ENCODE peak calls at places on chromosome 13, in nine cellular contexts. N is stomach, A is heart left ventricle, Z is Peyer's patch, H is tibial nerve, Y is ovary, I is A549, R is uterus, K is sigmoid colon. E is an unnamed sample.

GRCh38 chr13:91399189-91400093 is 1.0 kb downstream of the GPC5 start:
- DNase-seq in K (no peak), R (no peak), I (no peak), N (no peak), A (no peak), Y (no peak), Z (no peak), H (no peak), E (no peak)

GRCh38 chr13:99988469-99989375 is 7.1 kb downstream of the ZIC2 start:
- DNase-seq in Y (no peak), R (no peak), N (no peak), A (no peak), Z (no peak), H (no peak), K (no peak), I (no peak), E (no peak)

GRCh38 chr13:27810461-27810860 is 18.2 kb downstream of the GSX1 start:
- DNase-seq in Z (no peak), Y (no peak), R (no peak), K (no peak), N (no peak), I (no peak), H (no peak), A (no peak), E (no peak)

GRCh38 chr13:83732755-83733154 is 149.5 kb downstream of the SLITRK1 start:
- DNase-seq in Y (no peak), R (no peak), H (no peak), K (no peak), I (no peak), A (no peak), Z (no peak), N (no peak), E (no peak)

GRCh38 chr13:99311748-99312492 is 4.7 kb upstream of the GPR183 start:
- DNase-seq in I (no peak), R (peak; percentile 46), K (peak; percentile 80), A (no peak), H (no peak), Y (peak; percentile 83), N (no peak), Z (no peak), E (no peak)

GRCh38 chr13:51825165-51825592 is 19.8 kb downstream of the TMEM272 start:
- DNase-seq in H (no peak), K (no peak), R (no peak), Y (no peak), A (no peak), Z (no peak), N (no peak), I (no peak), E (no peak)

GRCh38 chr13:59374720-59375119 is 789.0 kb downstream of the DIAPH3 start:
- DNase-seq in H (no peak), K (no peak), N (no peak), R (no peak), Z (no peak), A (no peak), Y (no peak), I (no peak), E (no peak)

GRCh38 chr13:74758188-74758587 is 624.0 kb upstream of the KLF12 start:
- DNase-seq in N (no peak), A (no peak), Z (no peak), I (no peak), Y (no peak), K (no peak), R (no peak), H (no peak), E (no peak)

GRCh38 chr13:112943309-112944125 is 25.5 kb upstream of the MCF2L start:
- DNase-seq in N (peak; percentile 61), H (no peak), Y (peak; percentile 46), K (peak; percentile 71), R (peak; percentile 21), Z (peak; percentile 70), A (peak; percentile 56), I (peak; percentile 13), E (no peak)

GRCh38 chr13:100409132-100409531 is 179.5 kb downstream of the GGACT start:
- DNase-seq in I (no peak), Y (no peak), Z (no peak), R (no peak), N (no peak), H (no peak), K (no peak), A (no peak), E (no peak)

GRCh38 chr13:29465741-29466293 is 129.7 kb downstream of the SLC7A1 start:
- DNase-seq in N (peak; percentile 31), H (peak; percentile 30), A (peak; percentile 40), K (peak; percentile 81), Z (no peak), Y (peak; percentile 57), R (peak; percentile 51), I (no peak), E (no peak)

GRCh38 chr13:106533101-106533939 is 2.1 kb downstream of the EFNB2 start:
- DNase-seq in I (peak; percentile 43), Y (peak; percentile 82), Z (peak; percentile 92), H (peak; percentile 72), K (peak; percentile 92), A (peak; percentile 84), R (peak; percentile 80), N (peak; percentile 86), E (peak; percentile 83)

GRCh38 chr13:21528616-21529015 is 69.5 kb upstream of the ZDHHC20 start:
- DNase-seq in H (no peak), A (no peak), K (no peak), Z (no peak), Y (no peak), N (no peak), R (no peak), I (no peak), E (no peak)

GRCh38 chr13:46104868-46105267 is at the start of gene CPB2:
- DNase-seq in Y (no peak), N (no peak), A (no peak), I (no peak), R (no peak), H (no peak), Z (no peak), K (no peak), E (no peak)
- H3K4me3 ChIP-seq in Y (no peak within 1 kb of the TSS), N (no peak within 1 kb of the TSS), A (no peak within 1 kb of the TSS), I (no peak within 1 kb of the TSS), R (no peak within 1 kb of the TSS), H (no peak within 1 kb of the TSS), Z (peak within 1 kb of the TSS; percentile 15), K (no peak within 1 kb of the TSS), E (no peak within 1 kb of the TSS)

DNA sequence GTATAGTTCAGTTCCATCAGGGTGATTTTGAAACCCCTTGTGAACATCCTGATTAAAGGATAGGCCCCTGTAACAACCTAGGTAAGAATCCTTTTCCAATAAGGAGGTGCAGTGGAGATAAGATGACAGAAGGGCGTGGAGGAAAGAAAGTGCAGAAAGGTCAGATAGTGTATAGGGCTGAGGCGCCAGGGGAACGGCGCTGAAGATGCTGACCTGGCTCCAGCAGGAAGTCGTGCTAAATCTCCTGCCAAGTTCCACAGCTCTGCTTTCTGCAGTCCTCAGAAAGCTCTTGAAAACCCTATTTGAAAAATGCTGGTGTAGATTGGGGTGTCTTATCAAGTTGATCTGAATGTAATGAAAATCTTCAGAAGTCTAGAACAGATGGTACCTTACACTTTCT is 221.7 kb downstream of the COG6 start:
- DNase-seq in K (no peak), H (no peak), R (no peak), Y (no peak), A (no peak), I (no peak), N (no peak), Z (no peak), E (no peak)
- H3K27ac ChIP-seq in K (no peak overlapping the region), H (no peak overlapping the region), R (no peak overlapping the region), Y (peak overlapping the region; percentile 11), A (no peak overlapping the region), I (no peak overlapping the region), N (no peak overlapping the region), Z (no peak overlapping the region), E (no peak overlapping the region)

DNA sequence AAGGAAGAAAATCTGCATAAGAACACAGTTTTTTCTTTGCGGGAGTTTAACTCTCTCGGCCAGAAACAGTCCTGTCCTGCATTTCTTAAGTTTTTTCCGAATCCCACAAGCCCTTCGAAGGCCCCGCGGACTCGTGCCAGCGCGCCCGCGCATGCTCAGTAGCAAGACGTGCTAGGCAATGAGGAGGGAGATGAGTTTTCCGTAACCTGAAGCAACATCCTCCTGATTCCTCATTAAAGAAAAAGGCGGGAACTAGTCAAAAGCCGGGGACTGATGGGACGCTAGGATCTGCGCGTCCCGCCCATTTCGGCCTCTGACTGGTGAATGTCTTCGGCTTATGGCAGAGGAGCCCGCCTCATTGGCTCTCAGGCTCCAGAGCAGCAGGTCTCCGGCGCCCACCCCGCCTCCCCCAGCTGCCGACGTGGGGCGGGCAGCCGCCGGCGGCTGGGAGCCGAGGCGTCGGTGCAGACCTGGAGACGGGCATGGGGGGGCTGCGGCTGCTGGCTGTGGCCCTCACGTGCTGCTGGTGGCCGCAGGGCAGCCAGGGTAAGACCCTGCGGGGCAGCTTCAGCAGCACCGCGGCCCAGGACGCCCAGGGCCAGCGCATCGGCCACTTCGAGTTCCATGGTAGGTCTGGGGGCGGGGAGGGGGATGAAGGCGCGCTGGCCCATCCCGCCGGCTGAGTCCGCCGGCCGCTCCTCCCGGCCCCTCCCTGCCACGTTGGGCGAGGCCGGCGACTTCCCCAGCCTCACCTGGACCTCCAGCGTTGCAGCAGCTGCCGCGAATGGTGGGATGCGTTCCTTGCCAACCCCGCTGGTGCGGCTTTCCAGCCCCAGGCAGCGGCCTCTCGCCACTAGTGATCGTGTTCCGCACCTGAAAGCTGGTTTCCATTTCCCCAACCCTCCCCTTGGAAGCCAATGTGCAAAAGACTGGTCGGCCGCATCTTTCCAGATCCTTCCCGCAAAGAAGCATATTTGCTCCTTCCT is at the start of gene GPR180:
- DNase-seq in K (peak; percentile 99), I (peak; percentile 94), N (peak; percentile 96), Y (peak; percentile 96), A (peak; percentile 94), H (peak; percentile 89), R (peak; percentile 95), Z (peak; percentile 92), E (peak; percentile 90)
- TF ChIP-seq POLR2A in K (peak; percentile 40), I (peak; percentile 61), N (no peak), Y (peak; percentile 69), A (no peak), H (peak; percentile 54), R (peak; percentile 40), Z (peak; percentile 84), E (peak; percentile 42)

DNA sequence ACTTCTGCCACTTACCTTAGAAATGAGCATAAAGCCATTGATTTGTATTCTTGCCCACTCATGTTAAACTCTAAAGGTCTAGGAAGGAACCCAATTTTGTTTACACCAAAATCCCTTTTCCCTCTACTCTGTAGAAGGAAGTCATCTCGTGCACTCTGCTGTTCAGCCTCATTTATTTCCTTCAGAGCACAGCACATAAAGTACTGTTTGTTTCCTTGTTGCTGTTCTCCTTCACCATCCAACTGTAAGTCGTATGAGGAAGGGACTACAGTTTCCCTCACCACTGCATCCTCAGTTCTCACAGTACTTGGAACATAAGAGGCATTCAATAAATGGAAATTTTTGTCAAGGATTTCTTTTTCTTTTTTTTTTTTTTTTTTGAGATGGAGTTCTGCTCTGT is 24.6 kb downstream of the CDADC1 start:
- DNase-seq in K (no peak), I (no peak), A (no peak), R (no peak), H (no peak), N (no peak), Y (no peak), Z (no peak), E (no peak)
- H3K4me3 ChIP-seq in K (no peak overlapping the region), I (no peak overlapping the region), A (no peak overlapping the region), R (no peak overlapping the region), H (no peak overlapping the region), N (no peak overlapping the region), Y (no peak overlapping the region), Z (no peak overlapping the region), E (no peak overlapping the region)

E was measured in breast epithelium.